ENCODE peak calls at places on chromosomes 4 and X, in four cellular contexts. One of them, this sample, is unnamed.

GRCh38 chr4:69025191-69025998 is 70.9 kb upstream of the UGT2B7 start:
- DNase-seq in esophagus muscularis mucosa: no peak
- DNase-seq in fibroblast of mammary gland: no peak
- DNase-seq in HepG2: peak; percentile 68
- DNase-seq in this sample: no peak

GRCh38 chrX:53281321-53281822 is at the start of gene IQSEC2:
- DNase-seq in esophagus muscularis mucosa: peak; percentile 93
- DNase-seq in fibroblast of mammary gland: peak; percentile 81
- DNase-seq in HepG2: no peak
- DNase-seq in this sample: no peak

GRCh38 chr4:151139814-151140213 is 40.4 kb downstream of the RPS3A start:
- DNase-seq in esophagus muscularis mucosa: no peak
- DNase-seq in fibroblast of mammary gland: no peak
- DNase-seq in HepG2: no peak
- DNase-seq in this sample: no peak

GRCh38 chrX:9855536-9856320 is 69.5 kb downstream of the SHROOM2 start:
- DNase-seq in esophagus muscularis mucosa: no peak
- DNase-seq in fibroblast of mammary gland: no peak
- DNase-seq in HepG2: no peak
- DNase-seq in this sample: no peak

GRCh38 chrX:109036624-109037023 is 300.3 kb upstream of the IRS4 start:
- DNase-seq in esophagus muscularis mucosa: no peak
- DNase-seq in fibroblast of mammary gland: no peak
- DNase-seq in HepG2: no peak
- DNase-seq in this sample: no peak

GRCh38 chr4:39178706-39179105 is 3.6 kb upstream of the WDR19 start:
- DNase-seq in esophagus muscularis mucosa: no peak
- DNase-seq in fibroblast of mammary gland: no peak
- DNase-seq in HepG2: no peak
- DNase-seq in this sample: no peak

GRCh38 chr4:37567781-37568180 is 118.4 kb downstream of the RELL1 start:
- DNase-seq in esophagus muscularis mucosa: peak; percentile 26
- DNase-seq in fibroblast of mammary gland: peak; percentile 7
- DNase-seq in HepG2: no peak
- DNase-seq in this sample: no peak

GRCh38 chr4:6316461-6317003 is 46.9 kb downstream of the WFS1 start:
- DNase-seq in esophagus muscularis mucosa: no peak
- DNase-seq in fibroblast of mammary gland: no peak
- DNase-seq in HepG2: no peak
- DNase-seq in this sample: no peak

GRCh38 chr4:102531441-102531840 is 30.3 kb downstream of the NFKB1 start:
- DNase-seq in esophagus muscularis mucosa: no peak
- DNase-seq in fibroblast of mammary gland: no peak
- DNase-seq in HepG2: no peak
- DNase-seq in this sample: no peak

GRCh38 chr4:57043304-57044251 is 64.9 kb downstream of the POLR2B start:
- DNase-seq in esophagus muscularis mucosa: peak; percentile 87
- DNase-seq in fibroblast of mammary gland: peak; percentile 88
- DNase-seq in HepG2: no peak
- DNase-seq in this sample: no peak

GRCh38 chrX:155334486-155335316 is at the start of gene CLIC2:
- DNase-seq in esophagus muscularis mucosa: no peak
- DNase-seq in fibroblast of mammary gland: peak; percentile 95
- DNase-seq in HepG2: no peak
- DNase-seq in this sample: no peak

GRCh38 chrX:727738-728621 is 97.4 kb downstream of the SHOX start:
- DNase-seq in esophagus muscularis mucosa: peak; percentile 85
- DNase-seq in fibroblast of mammary gland: no peak
- DNase-seq in HepG2: peak; percentile 9
- DNase-seq in this sample: peak; percentile 58

GRCh38 chrX:76253432-76253831 is 80.6 kb downstream of the PBDC1 start:
- DNase-seq in esophagus muscularis mucosa: no peak
- DNase-seq in fibroblast of mammary gland: peak; percentile 46
- DNase-seq in HepG2: peak; percentile 45
- DNase-seq in this sample: no peak

GRCh38 chr4:37890501-37891220 is at the start of gene TBC1D1:
- DNase-seq in esophagus muscularis mucosa: no peak
- DNase-seq in fibroblast of mammary gland: no peak
- DNase-seq in HepG2: no peak
- DNase-seq in this sample: no peak

GRCh38 chr4:82892467-82892802 is 1.5 kb upstream of the SEC31A start:
- DNase-seq in esophagus muscularis mucosa: no peak
- DNase-seq in fibroblast of mammary gland: no peak
- DNase-seq in HepG2: no peak
- DNase-seq in this sample: no peak

GRCh38 chrX:119194631-119195030 is 41.5 kb upstream of the PGRMC1 start:
- DNase-seq in esophagus muscularis mucosa: no peak
- DNase-seq in fibroblast of mammary gland: peak; percentile 58
- DNase-seq in HepG2: no peak
- DNase-seq in this sample: no peak

GRCh38 chr4:71270901-71271300 is 67.9 kb upstream of the SLC4A4 start:
- DNase-seq in esophagus muscularis mucosa: no peak
- DNase-seq in fibroblast of mammary gland: peak; percentile 34
- DNase-seq in HepG2: peak; percentile 29
- DNase-seq in this sample: no peak

GRCh38 chr4:56286763-56287162 is 100.5 kb downstream of the AASDH start:
- DNase-seq in esophagus muscularis mucosa: no peak
- DNase-seq in fibroblast of mammary gland: peak; percentile 6
- DNase-seq in HepG2: no peak
- DNase-seq in this sample: no peak

GRCh38 chr4:107034982-107035710 is 967 bp downstream of the DKK2 start:
- DNase-seq in esophagus muscularis mucosa: no peak
- DNase-seq in fibroblast of mammary gland: peak; percentile 27
- DNase-seq in HepG2: no peak
- DNase-seq in this sample: no peak

GRCh38 chrX:28850955-28851354 is 263.7 kb downstream of the IL1RAPL1 start:
- DNase-seq in esophagus muscularis mucosa: no peak
- DNase-seq in fibroblast of mammary gland: no peak
- DNase-seq in HepG2: no peak
- DNase-seq in this sample: no peak

GRCh38 chr4:119823891-119824290 is 195.3 kb upstream of the PDE5A start:
- DNase-seq in esophagus muscularis mucosa: no peak
- DNase-seq in fibroblast of mammary gland: no peak
- DNase-seq in HepG2: no peak
- DNase-seq in this sample: no peak

GRCh38 chr4:69831646-69832325 is 28.2 kb downstream of the SULT1E1 start:
- DNase-seq in esophagus muscularis mucosa: no peak
- DNase-seq in fibroblast of mammary gland: no peak
- DNase-seq in HepG2: peak; percentile 6
- DNase-seq in this sample: no peak

GRCh38 chrX:111168314-111168713 is 72.3 kb downstream of the PAK3 start:
- DNase-seq in esophagus muscularis mucosa: no peak
- DNase-seq in fibroblast of mammary gland: peak; percentile 53
- DNase-seq in HepG2: peak; percentile 0
- DNase-seq in this sample: no peak

GRCh38 chr4:6969826-6970800 is 60.5 kb downstream of the TBC1D14 start:
- DNase-seq in esophagus muscularis mucosa: peak; percentile 57
- DNase-seq in fibroblast of mammary gland: no peak
- DNase-seq in HepG2: no peak
- DNase-seq in this sample: no peak

GRCh38 chrX:118823263-118824172 is at the start of gene ZCCHC12:
- DNase-seq in esophagus muscularis mucosa: no peak
- DNase-seq in fibroblast of mammary gland: peak; percentile 36
- DNase-seq in HepG2: peak; percentile 18
- DNase-seq in this sample: no peak

GRCh38 chr4:175147233-175147632 is 229.1 kb downstream of the ADAM29 start:
- DNase-seq in esophagus muscularis mucosa: no peak
- DNase-seq in fibroblast of mammary gland: no peak
- DNase-seq in HepG2: no peak
- DNase-seq in this sample: no peak

GRCh38 chrX:113868169-113868568 is 715.7 kb upstream of the HTR2C start:
- DNase-seq in esophagus muscularis mucosa: no peak
- DNase-seq in fibroblast of mammary gland: no peak
- DNase-seq in HepG2: no peak
- DNase-seq in this sample: no peak

GRCh38 chr4:7766661-7767345 is 172.9 kb downstream of the AFAP1 start:
- DNase-seq in esophagus muscularis mucosa: no peak
- DNase-seq in fibroblast of mammary gland: no peak
- DNase-seq in HepG2: no peak
- DNase-seq in this sample: no peak

GRCh38 chrX:38991656-38992558 is 190.6 kb downstream of the MID1IP1 start:
- DNase-seq in esophagus muscularis mucosa: no peak
- DNase-seq in fibroblast of mammary gland: peak; percentile 29
- DNase-seq in HepG2: no peak
- DNase-seq in this sample: no peak

GRCh38 chr4:110190249-110190648 is 8.2 kb downstream of the ELOVL6 start:
- DNase-seq in esophagus muscularis mucosa: peak; percentile 34
- DNase-seq in fibroblast of mammary gland: peak; percentile 49
- DNase-seq in HepG2: no peak
- DNase-seq in this sample: no peak

GRCh38 chr4:110681381-110681780 is 58.5 kb upstream of the PITX2 start:
- DNase-seq in esophagus muscularis mucosa: no peak
- DNase-seq in fibroblast of mammary gland: peak; percentile 31
- DNase-seq in HepG2: no peak
- DNase-seq in this sample: no peak

GRCh38 chrX:40473460-40474204 is 107.1 kb upstream of the ATP6AP2 start:
- DNase-seq in esophagus muscularis mucosa: no peak
- DNase-seq in fibroblast of mammary gland: no peak
- DNase-seq in HepG2: no peak
- DNase-seq in this sample: no peak

GRCh38 chr4:7020290-7020689 is 22.9 kb upstream of the TADA2B start:
- DNase-seq in esophagus muscularis mucosa: no peak
- DNase-seq in fibroblast of mammary gland: no peak
- DNase-seq in HepG2: no peak
- DNase-seq in this sample: no peak

GRCh38 chrX:40912166-40912565 is 173.1 kb upstream of the USP9X start:
- DNase-seq in esophagus muscularis mucosa: no peak
- DNase-seq in fibroblast of mammary gland: no peak
- DNase-seq in HepG2: no peak
- DNase-seq in this sample: no peak

GRCh38 chrX:44474410-44474809 is 68.2 kb downstream of the FUNDC1 start:
- DNase-seq in esophagus muscularis mucosa: no peak
- DNase-seq in fibroblast of mammary gland: peak; percentile 83
- DNase-seq in HepG2: no peak
- DNase-seq in this sample: no peak

GRCh38 chr4:38568768-38569167 is 95.2 kb upstream of the KLF3 start:
- DNase-seq in esophagus muscularis mucosa: no peak
- DNase-seq in fibroblast of mammary gland: no peak
- DNase-seq in HepG2: no peak
- DNase-seq in this sample: no peak